ENCODE peak calls at places on chromosomes 3 and 15, in five cellular contexts. I is epithelial cell of esophagus, Y is ovary, D is GM12865, P is cardiac fibroblast. B is an unnamed sample.

GRCh38 chr3:169044341-169045113 is 619.0 kb downstream of the MECOM start:
- DNase-seq in D (no peak), I (peak), Y (no peak), P (peak), B (no peak)

GRCh38 chr3:161989012-161989411 is 492.4 kb downstream of the OTOL1 start:
- DNase-seq in D (no peak), I (peak), P (no peak), Y (no peak), B (no peak)

GRCh38 chr15:39578851-39579486 is 1.9 kb upstream of the THBS1 start:
- DNase-seq in I (no peak), D (no peak), Y (no peak), P (peak), B (no peak)

GRCh38 chr3:121545049-121545563 is 682 bp downstream of the POLQ start:
- DNase-seq in D (no peak), I (no peak), P (no peak), Y (no peak), B (peak)

GRCh38 chr3:134897391-134898131 is 102.5 kb downstream of the EPHB1 start:
- DNase-seq in D (no peak), Y (no peak), P (no peak), I (no peak), B (no peak)

GRCh38 chr15:36501063-36501678 is 78.3 kb upstream of the CDIN1 start:
- DNase-seq in I (peak), Y (no peak), P (peak), D (peak), B (peak)

GRCh38 chr3:159131376-159131775 is 329.5 kb downstream of the MFSD1 start:
- DNase-seq in Y (no peak), I (no peak), P (no peak), D (no peak), B (no peak)

GRCh38 chr3:16906679-16907078 is 21.9 kb downstream of the PLCL2 start:
- DNase-seq in D (peak), I (no peak), Y (no peak), P (peak), B (no peak)

GRCh38 chr15:25933456-25934158 is 70.5 kb upstream of the ATP10A start:
- DNase-seq in I (peak), P (peak), D (peak), Y (peak), B (no peak)

GRCh38 chr15:70099966-70100494 is 2.3 kb upstream of the TLE3 start:
- DNase-seq in Y (peak), I (no peak), P (no peak), D (peak), B (peak)

GRCh38 chr3:118478706-118479276 is 555.9 kb downstream of the IGSF11 start:
- DNase-seq in D (no peak), P (no peak), Y (no peak), I (peak), B (no peak)

GRCh38 chr3:30673425-30674341 is 67.3 kb downstream of the TGFBR2 start:
- DNase-seq in I (no peak), P (no peak), Y (no peak), D (no peak), B (no peak)

GRCh38 chr3:48194446-48195071 is 6.3 kb upstream of the CDC25A start:
- DNase-seq in I (peak), P (peak), Y (peak), D (peak), B (peak)

GRCh38 chr3:130565224-130565623 is 48.2 kb downstream of the COL6A6 start:
- DNase-seq in P (no peak), D (no peak), Y (no peak), I (no peak), B (no peak)

GRCh38 chr3:138042043-138042442 is 32.1 kb downstream of the CLDN18 start:
- DNase-seq in P (peak), D (no peak), Y (no peak), I (peak), B (no peak)

GRCh38 chr15:65416845-65417416 is 5.8 kb downstream of the IGDCC4 start:
- DNase-seq in P (peak), Y (peak), D (no peak), I (no peak), B (no peak)

GRCh38 chr3:119310052-119310451 is 15.9 kb downstream of the ARHGAP31 start:
- DNase-seq in Y (no peak), I (peak), P (peak), D (no peak), B (no peak)

GRCh38 chr15:64693134-64693533 is 82.3 kb downstream of the RBPMS2 start:
- DNase-seq in Y (no peak), P (peak), I (peak), D (no peak), B (no peak)

GRCh38 chr3:95522449-95522848 is 1291.9 kb upstream of the EPHA6 start:
- DNase-seq in I (no peak), P (no peak), Y (no peak), D (no peak), B (no peak)

GRCh38 chr3:95521396-95521795 is 1293.0 kb upstream of the EPHA6 start:
- DNase-seq in I (no peak), D (no peak), P (no peak), Y (no peak), B (no peak)
- TF ChIP-seq CTCF in I (no peak), D (no peak), P (no peak), Y (no peak), B (no peak)

DNA sequence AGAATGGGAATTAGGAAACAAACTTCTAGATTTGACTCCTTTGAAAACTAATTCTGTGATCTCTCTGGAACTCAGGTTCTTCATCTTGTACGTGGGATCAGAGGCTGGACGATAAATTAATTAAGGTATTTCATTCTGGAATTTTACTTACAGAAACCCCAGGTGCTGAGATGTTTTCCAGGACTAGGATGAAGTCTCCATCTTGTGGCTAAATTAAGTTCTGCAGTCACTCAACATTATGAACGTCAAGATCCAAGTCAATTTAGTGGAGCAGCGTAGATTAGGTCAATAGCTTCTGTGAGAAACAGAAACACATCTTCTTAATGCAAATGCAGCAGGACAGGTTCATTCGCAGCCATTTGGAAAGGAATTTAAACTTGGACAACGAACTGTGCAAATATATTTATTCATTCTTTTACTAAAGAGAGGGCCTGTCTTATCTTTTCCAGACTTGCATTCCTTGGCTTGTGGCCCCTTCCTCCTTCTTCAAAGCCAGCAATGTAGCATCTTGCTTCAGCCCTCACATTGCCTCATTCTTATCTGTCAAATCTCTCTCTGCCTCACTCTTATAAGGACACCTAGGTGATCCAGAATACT is 26.7 kb upstream of the TMC3 start:
- DNase-seq in D (peak), I (peak), P (peak), Y (no peak), B (peak)
- TF ChIP-seq CTCF in D (peak), I (peak), P (peak), Y (peak), B (peak)

GRCh38 chr15:32029409-32029861 is 880 bp upstream of the CHRNA7 start:
- DNase-seq in I (no peak), D (peak), P (no peak), Y (peak), B (no peak)
- TF ChIP-seq CTCF in I (no peak), D (peak), P (no peak), Y (no peak), B (peak)

DNA sequence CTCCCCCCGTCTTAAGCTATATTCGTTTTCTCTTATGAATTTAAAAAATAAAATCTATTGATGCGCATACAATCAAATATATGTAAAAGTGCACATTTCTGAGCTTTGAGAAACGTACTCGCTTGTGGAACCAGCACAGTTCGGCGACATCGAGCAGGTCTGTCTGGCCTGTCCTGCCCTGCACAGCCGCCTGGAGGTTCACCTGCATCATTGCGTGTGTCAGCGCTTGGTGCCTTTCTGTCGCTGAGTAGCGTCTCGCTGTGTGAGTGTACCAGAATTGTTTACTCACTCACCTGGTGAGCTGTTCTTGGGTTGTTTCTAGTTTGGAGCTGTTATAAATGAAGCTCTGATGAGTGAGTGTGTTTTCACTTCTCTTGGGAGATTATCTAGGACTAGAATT is 104.0 kb downstream of the VGLL4 start:
- DNase-seq in D (no peak), I (no peak), P (no peak), Y (no peak), B (no peak)
- TF ChIP-seq CTCF in D (no peak), I (no peak), P (no peak), Y (no peak), B (no peak)

GRCh38 chr3:24272875-24273274 is 221.8 kb downstream of the THRB start:
- DNase-seq in D (no peak), I (peak), P (no peak), Y (no peak), B (no peak)
- TF ChIP-seq CTCF in D (no peak), I (no peak), P (no peak), Y (no peak), B (no peak)

DNA sequence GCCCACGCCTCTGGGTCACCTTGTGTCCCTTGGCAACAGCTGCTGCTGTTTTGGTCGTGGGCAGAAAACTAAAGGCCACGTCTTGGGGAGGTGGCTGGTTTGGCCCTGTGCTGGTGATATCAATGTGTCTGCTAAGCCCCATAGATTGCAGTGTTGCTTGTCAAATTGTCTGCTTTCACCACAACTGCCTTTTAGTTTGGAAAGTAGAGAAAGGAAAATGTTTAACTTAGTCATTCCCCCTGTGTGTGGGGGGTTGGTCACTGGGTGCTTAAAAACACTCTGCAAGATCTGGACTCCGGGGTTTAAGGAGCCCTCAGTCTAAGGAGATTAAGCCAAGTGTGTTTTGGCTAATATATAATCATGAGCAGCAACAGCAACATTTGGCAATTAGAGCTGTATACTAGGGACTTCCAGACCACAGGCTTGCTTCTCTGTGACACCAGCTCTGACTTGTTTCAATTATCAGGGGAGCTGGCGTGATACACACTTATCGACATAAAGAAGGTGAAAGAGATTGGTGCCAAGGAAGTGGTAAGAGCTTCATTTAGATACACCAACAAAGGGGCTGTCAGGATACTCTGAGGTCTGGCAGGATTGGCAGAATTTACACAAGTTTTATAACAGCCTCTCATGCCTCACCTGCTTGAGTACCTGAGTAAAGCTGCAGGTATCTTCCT is 3.5 kb downstream of the SMAD3 start:
- DNase-seq in Y (no peak), D (peak), I (no peak), P (peak), B (no peak)
- TF ChIP-seq CTCF in Y (no peak), D (no peak), I (no peak), P (no peak), B (no peak)